ENCODE peak calls at places on chromosomes 16 and 17, in five cellular contexts. C is T-helper 17 cell; Z is Caki2; O is aorta; A is natural killer cell treated with Interleukin-12 subunit alpha and Interleukin-12 subunit beta and Interleukin-15 and Interleukin-18, amount 100 ng/mL, for 72 hours. F is an unnamed sample.

GRCh38 chr16:86823895-86824671 is 245.7 kb downstream of the FOXL1 start:
- DNase-seq in Z (peak; percentile 90), C (no peak), O (no peak), A (no peak), F (no peak)

GRCh38 chr17:33982872-33983271 is 272.2 kb upstream of the CCL2 start:
- DNase-seq in Z (no peak), O (no peak), A (no peak), C (no peak), F (no peak)

GRCh38 chr16:65119905-65120341 is 1.9 kb downstream of the CDH11 start:
- DNase-seq in O (no peak), A (no peak), Z (no peak), C (no peak), F (no peak)

GRCh38 chr17:28346746-28347246 is 10.5 kb downstream of the POLDIP2 start:
- DNase-seq in O (no peak), Z (no peak), A (no peak), C (no peak), F (no peak)

GRCh38 chr17:7080445-7081041 is 492 bp upstream of the CLEC10A start:
- DNase-seq in O (peak; percentile 67), C (no peak), A (no peak), Z (no peak), F (no peak)

GRCh38 chr17:2904135-2904534 is 107.9 kb downstream of the RAP1GAP2 start:
- DNase-seq in A (no peak), Z (no peak), O (no peak), C (no peak), F (no peak)

GRCh38 chr17:6701719-6702118 is 11.4 kb downstream of the SLC13A5 start:
- DNase-seq in Z (no peak), O (peak; percentile 65), A (no peak), C (no peak), F (no peak)

GRCh38 chr17:8060274-8060673 is 21.4 kb downstream of the ALOX15B start:
- DNase-seq in A (peak; percentile 65), C (peak; percentile 26), O (peak; percentile 38), Z (peak; percentile 31), F (peak; percentile 29)

GRCh38 chr16:31135535-31136286 is at the start of gene PRSS8:
- DNase-seq in Z (peak; percentile 38), A (no peak), C (no peak), O (no peak), F (no peak)

GRCh38 chr16:29927523-29927905 is 1.5 kb upstream of the KCTD13 start:
- DNase-seq in A (no peak), O (no peak), Z (no peak), C (no peak), F (no peak)

GRCh38 chr17:55133583-55133982 is 131.2 kb upstream of the HLF start:
- DNase-seq in O (no peak), C (no peak), A (no peak), Z (no peak), F (no peak)